ENCODE peak calls at places on chromosomes 12 and 14, in four cellular contexts. D, E, B and U are unnamed samples.

GRCh38 chr12:107400686-107401447 is 284.7 kb upstream of the PWP1 start:
- DNase-seq in D (peak), B (no peak), E (peak), U (no peak)

GRCh38 chr12:120399531-120399930 is 30.6 kb upstream of the MSI1 start:
- DNase-seq in E (no peak), B (no peak), D (peak), U (no peak)

GRCh38 chr14:51674294-51675002 is 22.7 kb downstream of the FRMD6 start:
- DNase-seq in D (no peak), E (no peak), B (no peak), U (no peak)

GRCh38 chr14:105817971-105818711 is 291.8 kb downstream of the TMEM121 start:
- DNase-seq in B (no peak), E (no peak), D (no peak), U (no peak)

GRCh38 chr12:97404549-97404948 is 58.1 kb upstream of the RMST start:
- DNase-seq in E (peak), B (no peak), D (peak), U (no peak)

GRCh38 chr14:62130441-62130840 is 368.2 kb downstream of the SNAPC1 start:
- DNase-seq in E (no peak), B (no peak), D (no peak), U (no peak)

GRCh38 chr12:27279836-27280235 is 35.8 kb downstream of the STK38L start:
- DNase-seq in B (no peak), E (no peak), D (no peak), U (no peak)

GRCh38 chr14:72883109-72883508 is 10.8 kb downstream of the DPF3 start:
- DNase-seq in B (no peak), E (no peak), D (no peak), U (no peak)

GRCh38 chr14:51938137-51938536 is 51.2 kb upstream of the RTRAF start:
- DNase-seq in B (no peak), E (no peak), D (no peak), U (no peak)